ENCODE peak calls at places on chromosomes 1 and 21, in five cellular contexts. U is A673, S is lower lobe of right lung, M is GM23338, D is upper lobe of right lung. C is an unnamed sample.

GRCh38 chr1:67721650-67722291 is 36.8 kb downstream of the GADD45A start:
- DNase-seq in U (no peak), D (no peak), S (no peak), M (peak; percentile 42), C (no peak)

GRCh38 chr1:211133393-211133840 is 531 bp downstream of the KCNH1 start:
- DNase-seq in D (no peak), S (no peak), U (peak; percentile 18), M (peak; percentile 62), C (no peak)

GRCh38 chr1:32540589-32540988 is 1.4 kb downstream of the ZBTB8A start:
- DNase-seq in D (peak; percentile 19), U (no peak), M (peak; percentile 13), S (no peak), C (no peak)

GRCh38 chr1:216447898-216448568 is 24.8 kb upstream of the USH2A start:
- DNase-seq in D (no peak), M (no peak), U (no peak), S (no peak), C (no peak)

GRCh38 chr1:4500441-4500840 is 154.0 kb upstream of the AJAP1 start:
- DNase-seq in S (no peak), D (no peak), U (no peak), M (no peak), C (no peak)

GRCh38 chr1:1215881-1216605 is 2.1 kb upstream of the TNFRSF4 start:
- DNase-seq in S (no peak), D (no peak), M (no peak), U (no peak), C (no peak)

GRCh38 chr21:34553199-34553952 is 41.4 kb upstream of the KCNE1 start:
- DNase-seq in D (no peak), S (no peak), M (no peak), U (peak; percentile 37), C (no peak)

GRCh38 chr1:32928285-32928684 is 27.1 kb upstream of the TMEM54 start:
- DNase-seq in S (no peak), M (no peak), D (no peak), U (no peak), C (no peak)

GRCh38 chr1:23613191-23614126 is 54.2 kb upstream of the ID3 start:
- DNase-seq in D (no peak), U (no peak), S (no peak), M (no peak), C (no peak)

GRCh38 chr1:32773764-32774463 is 43.2 kb downstream of the YARS1 start:
- DNase-seq in D (peak; percentile 55), S (no peak), U (no peak), M (no peak), C (no peak)

GRCh38 chr1:169487153-169487552 is 1.4 kb upstream of the SLC19A2 start:
- DNase-seq in U (peak; percentile 25), S (no peak), D (no peak), M (no peak), C (no peak)

GRCh38 chr1:155871390-155871789 is 12.0 kb downstream of the SYT11 start:
- DNase-seq in U (peak; percentile 54), D (no peak), S (no peak), M (no peak), C (peak; percentile 51)

GRCh38 chr1:207112907-207113306 is 8.9 kb downstream of the C4BPA start:
- DNase-seq in S (no peak), U (no peak), D (no peak), M (no peak), C (no peak)

GRCh38 chr1:245671966-245672767 is 517.4 kb downstream of the KIF26B start:
- DNase-seq in U (no peak), M (no peak), D (no peak), S (no peak), C (no peak)

GRCh38 chr1:228016181-228016510 is 9.3 kb downstream of the WNT3A start:
- DNase-seq in D (peak; percentile 16), U (no peak), M (no peak), S (no peak), C (no peak)

GRCh38 chr1:26335774-26336476 is 18.0 kb downstream of the CRYBG2 start:
- DNase-seq in M (peak; percentile 59), D (no peak), S (no peak), U (no peak), C (peak; percentile 47)

GRCh38 chr1:75243124-75243523 is 108.9 kb downstream of the LHX8 start:
- DNase-seq in D (no peak), S (no peak), U (no peak), M (no peak), C (no peak)

GRCh38 chr21:45838636-45839035 is 142.9 kb upstream of the COL6A1 start:
- DNase-seq in M (no peak), U (no peak), S (no peak), D (no peak), C (no peak)

GRCh38 chr1:27153927-27154358 is 982 bp downstream of the SLC9A1 start:
- DNase-seq in U (no peak), D (no peak), M (no peak), S (no peak), C (no peak)

GRCh38 chr1:39293375-39294070 is 89.0 kb downstream of the MACF1 start:
- DNase-seq in U (peak; percentile 97), D (no peak), M (no peak), S (no peak), C (no peak)

GRCh38 chr1:150562384-150563339 is 13.5 kb downstream of the ADAMTSL4 start:
- DNase-seq in D (no peak), M (peak; percentile 81), S (no peak), U (no peak), C (peak; percentile 54)

GRCh38 chr1:245987222-245987545 is 519.9 kb downstream of the SMYD3 start:
- DNase-seq in M (no peak), D (no peak), S (no peak), U (no peak), C (no peak)

GRCh38 chr1:4081806-4082645 is 182.0 kb upstream of the C1orf174 start:
- DNase-seq in U (no peak), S (no peak), D (peak; percentile 54), M (no peak), C (no peak)

GRCh38 chr1:12162459-12163137 is 4.2 kb upstream of the TNFRSF1B start:
- DNase-seq in M (no peak), D (no peak), U (no peak), S (no peak), C (no peak)

GRCh38 chr1:7482077-7482476 is 289.0 kb upstream of the VAMP3 start:
- DNase-seq in D (no peak), U (no peak), M (no peak), S (no peak), C (no peak)

GRCh38 chr1:41882068-41882477 is 36.6 kb downstream of the HIVEP3 start:
- DNase-seq in M (no peak), U (no peak), S (no peak), D (no peak), C (no peak)

GRCh38 chr1:66316464-66317155 is 217.3 kb upstream of the SGIP1 start:
- DNase-seq in U (no peak), D (no peak), M (no peak), S (no peak), C (no peak)

GRCh38 chr1:175172503-175172902 is 20.1 kb downstream of the KIAA0040 start:
- DNase-seq in M (no peak), S (no peak), D (no peak), U (no peak), C (no peak)

GRCh38 chr1:55245781-55246180 is 30.6 kb upstream of the USP24 start:
- DNase-seq in U (no peak), M (no peak), S (no peak), D (no peak), C (no peak)

GRCh38 chr1:37433171-37433570 is 41.2 kb upstream of the ZC3H12A start:
- DNase-seq in S (no peak), D (no peak), M (no peak), U (no peak), C (no peak)

GRCh38 chr1:236018885-236019453 is 45.9 kb downstream of the NID1 start:
- DNase-seq in M (no peak), D (no peak), S (no peak), U (no peak), C (peak; percentile 90)

GRCh38 chr1:236016083-236016482 is 48.8 kb downstream of the NID1 start:
- DNase-seq in U (no peak), S (no peak), D (no peak), M (no peak), C (peak; percentile 85)

GRCh38 chr1:236013330-236013729 is 51.6 kb downstream of the NID1 start:
- DNase-seq in S (no peak), D (no peak), U (no peak), M (no peak), C (no peak)

GRCh38 chr1:236015539-236015938 is 49.4 kb downstream of the NID1 start:
- DNase-seq in M (no peak), U (no peak), S (no peak), D (no peak), C (no peak)

GRCh38 chr1:236016782-236017400 is 48.0 kb downstream of the NID1 start:
- DNase-seq in D (no peak), U (no peak), S (no peak), M (no peak), C (peak; percentile 18)
- H3K4me1 ChIP-seq in D (peaks cover 23% of the 10 kb centered on the region), U (no peaks in the 10 kb centered on the region), S (peaks cover 19% of the 10 kb centered on the region), M (no peaks in the 10 kb centered on the region), C (no peaks in the 10 kb centered on the region)

GRCh38 chr1:29704430-29704829 is 468.1 kb downstream of the PTPRU start:
- DNase-seq in U (no peak), M (no peak), S (no peak), D (peak; percentile 2), C (no peak)

GRCh38 chr1:29708818-29709710 is 472.7 kb downstream of the PTPRU start:
- DNase-seq in S (no peak), M (peak; percentile 11), U (peak; percentile 92), D (peak; percentile 46), C (no peak)

GRCh38 chr1:29708381-29708780 is 472.1 kb downstream of the PTPRU start:
- DNase-seq in U (peak; percentile 58), M (no peak), D (peak; percentile 30), S (no peak), C (no peak)

GRCh38 chr1:29707796-29708195 is 471.5 kb downstream of the PTPRU start:
- DNase-seq in U (no peak), S (no peak), D (peak; percentile 53), M (no peak), C (no peak)

GRCh38 chr1:29706936-29707335 is 470.6 kb downstream of the PTPRU start:
- DNase-seq in D (peak; percentile 69), M (peak; percentile 94), U (peak; percentile 94), S (no peak), C (no peak)
- TF ChIP-seq CTCF in D (no peak), M (peak; percentile 63), U (peak; percentile 81), S (no peak), C (no peak)

GRCh38 chr21:14553422-14553821 is 7.3 kb upstream of the SAMSN1 start:
- DNase-seq in U (no peak), S (no peak), M (no peak), D (no peak), C (no peak)
- H3K4me1 ChIP-seq in U (no peaks in the 10 kb centered on the region), S (no peaks in the 10 kb centered on the region), M (peaks cover 4% of the 10 kb centered on the region), D (no peaks in the 10 kb centered on the region), C (no peaks in the 10 kb centered on the region)

DNA sequence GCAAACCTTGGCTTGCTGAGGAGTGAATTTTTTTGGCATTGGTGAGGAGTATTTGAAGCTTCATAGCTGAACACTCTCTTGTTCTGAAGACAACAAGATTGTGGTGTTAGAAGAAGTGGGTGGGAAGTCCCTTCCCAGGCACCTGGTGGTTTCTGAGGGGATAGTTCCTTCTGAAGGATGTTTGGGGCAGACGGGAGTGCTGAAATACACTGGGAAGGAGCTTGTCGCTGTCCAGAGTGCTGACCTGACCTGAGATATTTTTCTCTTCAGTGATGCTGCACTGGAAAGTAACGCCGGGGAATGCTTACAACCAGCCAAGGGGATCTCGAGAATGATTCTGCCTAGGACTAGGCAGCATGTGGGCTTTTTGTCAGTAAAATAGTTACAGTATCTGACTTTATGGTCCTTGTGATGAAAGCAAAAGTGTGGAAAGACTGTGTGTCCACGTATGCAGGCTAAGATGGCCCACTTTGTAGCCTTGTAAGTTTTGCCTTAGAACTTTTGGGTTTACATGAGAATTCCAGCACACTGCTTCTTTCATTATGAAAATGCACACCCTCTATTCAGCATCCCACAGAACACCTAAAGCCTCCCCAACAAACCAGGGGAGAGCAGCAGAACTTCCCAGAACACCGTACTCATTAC is 33.1 kb upstream of the NFASC start:
- DNase-seq in D (no peak), M (peak; percentile 95), U (peak; percentile 64), S (no peak), C (peak; percentile 34)
- TF ChIP-seq CTCF in D (no peak), M (peak; percentile 24), U (no peak), S (no peak), C (no peak)